ENCODE peak calls at places on chromosomes 5 and 9, in ten cellular contexts. P, S, M, B, I, O, T, E, J and C are unnamed samples.
A peak's percentile ranks its signal among the peaks of the same experiment; 100 is the strongest.

GRCh38 chr9:78280982-78281668 is 15.8 kb upstream of the PSAT1 start:
- DNase-seq in P (no peak), I (peak; percentile 64), E (no peak), T (peak; percentile 91), J (no peak), O (no peak), B (peak; percentile 84), M (peak; percentile 62), S (no peak), C (peak; percentile 89)

GRCh38 chr9:78614892-78615291 is 318.0 kb downstream of the PSAT1 start:
- DNase-seq in B (no peak), S (no peak), M (no peak), I (no peak), E (no peak), T (no peak), O (no peak), P (no peak), J (no peak), C (no peak)

GRCh38 chr9:78958887-78959286 is 612.9 kb upstream of the TLE4 start:
- DNase-seq in I (no peak), O (no peak), J (no peak), T (no peak), S (no peak), B (no peak), E (no peak), P (no peak), M (peak; percentile 17), C (no peak)

GRCh38 chr9:116546711-116547581 is 140.2 kb upstream of the TRIM32 start:
- DNase-seq in O (no peak), B (no peak), J (no peak), P (no peak), T (no peak), S (no peak), M (peak; percentile 72), E (no peak), I (no peak), C (no peak)

GRCh38 chr5:10521466-10522223 is 42.2 kb upstream of the ANKRD33B start:
- DNase-seq in I (no peak), M (no peak), O (peak; percentile 67), E (no peak), J (no peak), B (no peak), T (no peak), S (no peak), P (no peak), C (no peak)

GRCh38 chr9:35680331-35681105 is 6.8 kb downstream of the CA9 start:
- DNase-seq in J (no peak), P (no peak), B (peak; percentile 78), O (no peak), T (no peak), I (no peak), E (no peak), M (no peak), S (no peak), C (no peak)

GRCh38 chr9:134561427-134562145 is 80.0 kb upstream of the COL5A1 start:
- DNase-seq in B (no peak), S (no peak), P (no peak), I (peak; percentile 48), O (peak; percentile 7), M (no peak), E (no peak), J (peak; percentile 28), T (no peak), C (no peak)

GRCh38 chr5:56045469-56045868 is 50.7 kb upstream of the IL6ST start:
- DNase-seq in J (no peak), T (no peak), M (no peak), S (no peak), B (no peak), P (no peak), E (no peak), I (no peak), O (no peak), C (no peak)

GRCh38 chr9:124210697-124211096 is 47.1 kb upstream of the NEK6 start:
- DNase-seq in B (no peak), M (no peak), T (no peak), E (no peak), O (no peak), P (no peak), S (no peak), I (no peak), J (no peak), C (no peak)

GRCh38 chr5:107129051-107129450 is 541.7 kb downstream of the EFNA5 start:
- DNase-seq in O (no peak), M (peak; percentile 46), P (peak; percentile 7), B (no peak), J (no peak), E (no peak), I (no peak), S (no peak), T (no peak), C (peak; percentile 82)

GRCh38 chr9:21096172-21096900 is 18.6 kb upstream of the IFNB1 start:
- DNase-seq in S (no peak), O (no peak), M (peak; percentile 52), P (peak; percentile 33), B (no peak), E (no peak), J (no peak), I (no peak), T (no peak), C (peak; percentile 1)

GRCh38 chr5:36704131-36704530 is 97.7 kb downstream of the SLC1A3 start:
- DNase-seq in T (no peak), E (no peak), O (no peak), P (no peak), I (no peak), M (no peak), B (no peak), J (no peak), S (no peak), C (no peak)

GRCh38 chr5:147949711-147950573 is 43.6 kb upstream of the C5orf46 start:
- DNase-seq in T (no peak), O (no peak), S (no peak), E (no peak), J (no peak), M (peak; percentile 73), I (no peak), P (no peak), B (no peak), C (peak; percentile 13)

GRCh38 chr9:95620296-95620695 is 103.5 kb upstream of the PTCH1 start:
- DNase-seq in S (no peak), I (no peak), M (no peak), P (no peak), O (no peak), T (no peak), B (no peak), J (no peak), E (no peak), C (no peak)

GRCh38 chr5:67612961-67613360 is 416.4 kb upstream of the CD180 start:
- DNase-seq in O (no peak), I (no peak), B (no peak), T (no peak), J (no peak), S (no peak), M (no peak), P (no peak), E (no peak), C (no peak)

GRCh38 chr5:171405615-171406014 is 13.8 kb upstream of the FGF18 start:
- DNase-seq in S (no peak), E (no peak), I (no peak), B (no peak), T (no peak), P (no peak), J (no peak), M (no peak), O (no peak), C (no peak)
- TF ChIP-seq CTCF in S (peak; percentile 48), E (peak; percentile 6), I (peak; percentile 32), B (peak; percentile 22), T (no peak), P (peak; percentile 51), J (no peak), M (peak; percentile 41), O (peak; percentile 28), C (peak; percentile 44)

DNA sequence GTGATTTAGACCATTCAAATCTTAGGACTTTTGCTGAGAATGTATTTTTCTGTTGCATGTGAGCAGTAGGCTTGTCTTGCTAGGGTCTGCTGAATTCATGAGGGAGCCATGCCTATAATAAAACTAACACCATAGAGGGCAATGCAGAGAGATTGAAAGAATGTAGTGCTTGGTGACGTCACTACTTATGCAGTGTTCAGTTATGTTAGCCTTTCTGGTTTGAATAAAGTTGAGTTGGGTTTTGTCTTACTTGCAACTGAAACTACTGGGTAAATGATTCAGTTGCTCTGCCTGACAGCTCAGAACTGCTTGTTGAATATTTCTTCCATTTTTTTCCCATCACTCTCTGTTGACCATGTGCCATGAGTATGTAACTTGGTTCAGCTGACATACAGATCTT is 114.1 kb downstream of the PAM start:
- DNase-seq in E (no peak), J (no peak), I (no peak), T (no peak), S (no peak), P (no peak), B (no peak), O (no peak), M (no peak), C (no peak)
- TF ChIP-seq CTCF in E (no peak), J (no peak), I (no peak), T (no peak), S (no peak), P (no peak), B (no peak), O (no peak), M (no peak), C (no peak)

DNA sequence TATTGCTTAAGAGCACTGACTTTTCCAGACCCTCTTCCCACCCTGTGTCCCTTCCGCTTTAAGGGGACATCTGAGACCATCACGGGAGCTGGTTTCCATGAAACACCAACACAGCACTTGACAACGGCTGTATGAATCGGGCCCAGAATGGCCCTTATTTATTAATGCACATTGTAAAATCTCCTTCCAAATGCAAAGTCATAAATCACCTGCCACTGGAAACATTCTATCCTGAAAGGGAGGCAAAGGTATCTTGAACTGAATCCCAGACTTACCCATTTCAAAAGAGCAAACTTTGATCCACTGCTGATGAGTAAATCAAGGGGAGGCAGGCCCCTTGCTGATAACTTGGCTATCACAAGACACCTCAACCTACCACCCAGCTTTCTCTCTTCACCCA is 37.4 kb downstream of the SHB start:
- DNase-seq in E (no peak), I (no peak), T (no peak), J (no peak), O (no peak), M (no peak), P (no peak), B (no peak), S (no peak), C (no peak)
- TF ChIP-seq CTCF in E (no peak), I (no peak), T (no peak), J (no peak), O (no peak), M (no peak), P (no peak), B (no peak), S (no peak), C (no peak)

DNA sequence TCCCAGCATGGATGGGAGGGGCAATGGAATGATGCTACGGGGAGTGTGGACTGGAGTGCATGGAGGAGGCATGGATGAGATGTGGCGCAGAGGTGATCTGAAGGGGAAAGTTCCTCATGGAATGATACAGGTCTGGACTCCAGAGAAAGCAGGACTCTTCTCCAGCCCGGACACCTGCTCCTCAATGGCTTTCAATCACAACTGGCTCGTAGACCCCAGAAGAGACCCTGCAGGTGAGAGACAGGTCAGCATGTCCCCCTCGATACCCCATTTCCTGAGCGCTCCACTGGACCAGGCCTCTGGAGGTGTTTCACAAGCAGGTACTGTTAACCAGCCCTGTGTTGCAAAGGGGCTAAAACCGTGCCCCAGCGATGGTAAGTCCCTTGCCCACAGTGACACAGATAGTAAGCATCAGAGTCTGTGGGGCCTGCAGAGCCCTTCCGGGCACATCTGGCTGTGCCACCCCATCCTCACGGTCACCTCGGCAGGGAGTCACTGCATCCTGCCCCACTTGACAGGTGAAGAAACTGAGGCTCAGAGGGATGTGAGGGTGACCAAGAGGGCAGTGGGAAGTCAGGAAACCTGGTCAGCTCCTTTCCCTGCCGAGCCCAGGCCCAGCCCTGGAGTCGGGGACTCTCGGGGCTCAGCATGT is 5.5 kb upstream of the DPM2 start:
- DNase-seq in M (no peak), J (no peak), B (no peak), S (no peak), O (no peak), E (no peak), I (no peak), P (no peak), T (peak; percentile 19), C (no peak)
- TF ChIP-seq CTCF in M (no peak), J (no peak), B (no peak), S (no peak), O (no peak), E (no peak), I (no peak), P (no peak), T (no peak), C (no peak)